ENCODE peak calls at places on chromosome 7, in seven cellular contexts. One of them, this sample, is unnamed.
A peak's percentile ranks its signal among the peaks of the same experiment; 100 is the strongest.

GRCh38 chr7:132933076-132933466 is 148.8 kb downstream of the CHCHD3 start:
- DNase-seq in GM12878: no peak
- DNase-seq in HepG2: no peak
- DNase-seq in WTC11: no peak
- DNase-seq in HEK293T: no peak
- DNase-seq in HCT116: no peak
- DNase-seq in K562: no peak
- DNase-seq in this sample: no peak

GRCh38 chr7:47536705-47537611 is 45.0 kb downstream of the TNS3 start:
- DNase-seq in GM12878: no peak
- DNase-seq in HepG2: no peak
- DNase-seq in WTC11: peak; percentile 63
- DNase-seq in HEK293T: no peak
- DNase-seq in HCT116: no peak
- DNase-seq in K562: no peak
- DNase-seq in this sample: no peak

GRCh38 chr7:86407291-86407690 is 236.4 kb upstream of the GRM3 start:
- DNase-seq in GM12878: no peak
- DNase-seq in HepG2: no peak
- DNase-seq in WTC11: no peak
- DNase-seq in HEK293T: peak; percentile 5
- DNase-seq in HCT116: no peak
- DNase-seq in K562: no peak
- DNase-seq in this sample: no peak

GRCh38 chr7:43855176-43855575 is 14.1 kb downstream of the MRPS24 start:
- DNase-seq in GM12878: no peak
- DNase-seq in HepG2: no peak
- DNase-seq in WTC11: no peak
- DNase-seq in HEK293T: no peak
- DNase-seq in HCT116: no peak
- DNase-seq in K562: no peak
- DNase-seq in this sample: no peak

GRCh38 chr7:149832332-149833041 is 5.7 kb upstream of the ZNF862 start:
- DNase-seq in GM12878: no peak
- DNase-seq in HepG2: no peak
- DNase-seq in WTC11: peak; percentile 10
- DNase-seq in HEK293T: no peak
- DNase-seq in HCT116: no peak
- DNase-seq in K562: no peak
- DNase-seq in this sample: no peak

GRCh38 chr7:68958571-68958970 is 639.7 kb upstream of the AUTS2 start:
- DNase-seq in GM12878: no peak
- DNase-seq in HepG2: no peak
- DNase-seq in WTC11: no peak
- DNase-seq in HEK293T: no peak
- DNase-seq in HCT116: no peak
- DNase-seq in K562: no peak
- DNase-seq in this sample: no peak

GRCh38 chr7:123208793-123209192 is 9.0 kb upstream of the SLC13A1 start:
- DNase-seq in GM12878: no peak
- DNase-seq in HepG2: peak; percentile 25
- DNase-seq in WTC11: no peak
- DNase-seq in HEK293T: no peak
- DNase-seq in HCT116: peak; percentile 6
- DNase-seq in K562: no peak
- DNase-seq in this sample: no peak

GRCh38 chr7:88205179-88205578 is 14.7 kb downstream of the SRI start:
- DNase-seq in GM12878: no peak
- DNase-seq in HepG2: no peak
- DNase-seq in WTC11: no peak
- DNase-seq in HEK293T: no peak
- DNase-seq in HCT116: no peak
- DNase-seq in K562: no peak
- DNase-seq in this sample: no peak

GRCh38 chr7:128112018-128112780 is 81.0 kb upstream of the LRRC4 start:
- DNase-seq in GM12878: no peak
- DNase-seq in HepG2: no peak
- DNase-seq in WTC11: no peak
- DNase-seq in HEK293T: no peak
- DNase-seq in HCT116: no peak
- DNase-seq in K562: no peak
- DNase-seq in this sample: no peak

GRCh38 chr7:5492249-5493020 is 68.8 kb upstream of the TNRC18 start:
- DNase-seq in GM12878: no peak
- DNase-seq in HepG2: no peak
- DNase-seq in WTC11: peak; percentile 59
- DNase-seq in HEK293T: no peak
- DNase-seq in HCT116: no peak
- DNase-seq in K562: peak; percentile 80
- DNase-seq in this sample: peak; percentile 78

GRCh38 chr7:138459300-138460175 is 521 bp upstream of the TRIM24 start:
- DNase-seq in GM12878: peak; percentile 92
- DNase-seq in HepG2: peak; percentile 96
- DNase-seq in WTC11: peak; percentile 97
- DNase-seq in HEK293T: peak; percentile 98
- DNase-seq in HCT116: peak; percentile 96
- DNase-seq in K562: peak; percentile 99
- DNase-seq in this sample: peak; percentile 96

GRCh38 chr7:29499932-29500331 is 63.7 kb upstream of the PRR15 start:
- DNase-seq in GM12878: no peak
- DNase-seq in HepG2: no peak
- DNase-seq in WTC11: no peak
- DNase-seq in HEK293T: no peak
- DNase-seq in HCT116: no peak
- DNase-seq in K562: no peak
- DNase-seq in this sample: no peak

GRCh38 chr7:951881-952547 is 2.5 kb downstream of the ADAP1 start:
- DNase-seq in GM12878: no peak
- DNase-seq in HepG2: no peak
- DNase-seq in WTC11: no peak
- DNase-seq in HEK293T: no peak
- DNase-seq in HCT116: no peak
- DNase-seq in K562: no peak
- DNase-seq in this sample: no peak

GRCh38 chr7:36115448-36116321 is 37.4 kb upstream of the EEPD1 start:
- DNase-seq in GM12878: peak; percentile 79
- DNase-seq in HepG2: peak; percentile 82
- DNase-seq in WTC11: no peak
- DNase-seq in HEK293T: no peak
- DNase-seq in HCT116: peak; percentile 90
- DNase-seq in K562: no peak
- DNase-seq in this sample: no peak

GRCh38 chr7:101547022-101547915 is 81.8 kb downstream of the MYL10 start:
- DNase-seq in GM12878: no peak
- DNase-seq in HepG2: no peak
- DNase-seq in WTC11: no peak
- DNase-seq in HEK293T: no peak
- DNase-seq in HCT116: no peak
- DNase-seq in K562: no peak
- DNase-seq in this sample: no peak

GRCh38 chr7:150631084-150631824 is 931 bp downstream of the GIMAP6 start:
- DNase-seq in GM12878: peak; percentile 33
- DNase-seq in HepG2: no peak
- DNase-seq in WTC11: no peak
- DNase-seq in HEK293T: no peak
- DNase-seq in HCT116: no peak
- DNase-seq in K562: no peak
- DNase-seq in this sample: no peak

GRCh38 chr7:94332571-94332970 is 62.1 kb upstream of the COL1A2 start:
- DNase-seq in GM12878: no peak
- DNase-seq in HepG2: no peak
- DNase-seq in WTC11: no peak
- DNase-seq in HEK293T: no peak
- DNase-seq in HCT116: no peak
- DNase-seq in K562: no peak
- DNase-seq in this sample: no peak

GRCh38 chr7:2269468-2270460 is 27.7 kb downstream of the NUDT1 start:
- DNase-seq in GM12878: no peak
- DNase-seq in HepG2: peak; percentile 35
- DNase-seq in WTC11: peak; percentile 48
- DNase-seq in HEK293T: no peak
- DNase-seq in HCT116: no peak
- DNase-seq in K562: no peak
- DNase-seq in this sample: no peak

GRCh38 chr7:151724250-151724915 is 152.5 kb downstream of the PRKAG2 start:
- DNase-seq in GM12878: no peak
- DNase-seq in HepG2: no peak
- DNase-seq in WTC11: no peak
- DNase-seq in HEK293T: no peak
- DNase-seq in HCT116: no peak
- DNase-seq in K562: no peak
- DNase-seq in this sample: no peak

DNA sequence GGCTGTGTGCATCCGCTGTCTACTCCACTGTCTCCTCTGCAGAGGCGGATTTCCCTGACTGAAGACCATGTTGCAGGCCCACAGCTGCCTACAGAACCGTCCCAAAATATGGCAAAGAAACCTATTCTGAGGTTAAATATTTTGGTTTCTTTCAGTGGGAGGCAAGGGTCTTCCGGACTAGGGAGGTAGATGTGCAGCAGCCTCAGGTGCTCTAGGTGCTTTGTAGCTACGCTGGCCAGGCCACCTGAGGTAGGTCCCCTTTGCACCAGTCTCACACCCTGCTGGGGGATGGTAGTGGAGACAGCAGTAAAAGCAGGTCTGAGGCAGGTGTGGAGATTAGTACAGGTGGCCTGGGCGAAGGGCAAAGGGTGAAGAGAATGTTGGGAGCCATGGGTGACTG is 8.2 kb upstream of the PILRB start:
- DNase-seq in GM12878: no peak
- DNase-seq in HepG2: no peak
- DNase-seq in WTC11: no peak
- DNase-seq in HEK293T: no peak
- DNase-seq in HCT116: no peak
- DNase-seq in K562: no peak
- DNase-seq in this sample: no peak
- TF ChIP-seq SP1 in GM12878: no peak
- TF ChIP-seq SP1 in HepG2: no peak
- TF ChIP-seq SP1 in WTC11: no peak
- TF ChIP-seq SP1 in HEK293T: no peak
- TF ChIP-seq SP1 in HCT116: no peak
- TF ChIP-seq SP1 in K562: no peak
- TF ChIP-seq SP1 in this sample: no peak

DNA sequence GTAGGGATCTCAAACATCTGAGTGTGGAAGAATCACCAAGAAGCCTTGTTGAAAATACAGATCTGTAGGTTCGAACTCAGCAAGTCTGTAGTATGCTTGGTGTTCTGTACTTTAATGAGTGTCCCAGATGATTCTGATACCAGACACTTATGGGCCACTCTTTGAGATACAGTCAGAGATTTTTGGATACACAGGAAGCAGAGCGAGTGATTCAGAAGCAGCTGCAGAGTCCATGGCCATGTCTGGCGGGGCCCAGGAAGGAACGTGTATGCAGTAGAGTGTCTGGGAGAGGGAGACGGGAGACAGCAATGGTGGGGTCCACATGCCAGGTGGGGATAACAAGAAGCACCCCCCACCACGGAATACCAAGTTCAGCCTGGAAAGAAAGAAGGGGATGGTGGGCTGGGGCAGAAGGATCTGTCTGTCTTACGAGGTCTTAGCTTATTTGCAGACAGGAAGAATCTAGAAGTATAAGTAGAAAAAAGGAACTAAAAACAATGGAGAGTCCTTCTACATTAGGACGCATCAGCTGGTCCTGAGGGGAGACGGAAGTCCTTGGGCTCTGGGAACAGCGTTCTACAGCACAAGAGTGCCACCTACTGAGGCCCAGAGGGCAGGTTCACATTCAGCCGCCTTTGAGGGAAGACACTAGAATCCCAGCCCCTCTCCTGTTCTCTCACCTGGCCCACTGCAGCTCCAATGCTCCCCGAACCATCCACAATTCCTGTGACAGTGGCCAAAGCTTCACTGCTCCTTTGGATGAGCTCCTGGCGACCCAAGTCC is 55.4 kb downstream of the SLC37A3 start:
- DNase-seq in GM12878: no peak
- DNase-seq in HepG2: peak; percentile 29
- DNase-seq in WTC11: peak; percentile 60
- DNase-seq in HEK293T: peak; percentile 64
- DNase-seq in HCT116: peak; percentile 8
- DNase-seq in K562: peak; percentile 49
- DNase-seq in this sample: no peak
- TF ChIP-seq SP1 in GM12878: no peak
- TF ChIP-seq SP1 in HepG2: no peak
- TF ChIP-seq SP1 in WTC11: no peak
- TF ChIP-seq SP1 in HEK293T: no peak
- TF ChIP-seq SP1 in HCT116: no peak
- TF ChIP-seq SP1 in K562: no peak
- TF ChIP-seq SP1 in this sample: no peak

GRCh38 chr7:20346577-20346976 is 15.9 kb downstream of the ITGB8 start:
- DNase-seq in GM12878: no peak
- DNase-seq in HepG2: no peak
- DNase-seq in WTC11: no peak
- DNase-seq in HEK293T: no peak
- DNase-seq in HCT116: no peak
- DNase-seq in K562: no peak
- DNase-seq in this sample: no peak
- TF ChIP-seq SP1 in GM12878: no peak
- TF ChIP-seq SP1 in HepG2: no peak
- TF ChIP-seq SP1 in WTC11: no peak
- TF ChIP-seq SP1 in HEK293T: no peak
- TF ChIP-seq SP1 in HCT116: no peak
- TF ChIP-seq SP1 in K562: no peak
- TF ChIP-seq SP1 in this sample: no peak

DNA sequence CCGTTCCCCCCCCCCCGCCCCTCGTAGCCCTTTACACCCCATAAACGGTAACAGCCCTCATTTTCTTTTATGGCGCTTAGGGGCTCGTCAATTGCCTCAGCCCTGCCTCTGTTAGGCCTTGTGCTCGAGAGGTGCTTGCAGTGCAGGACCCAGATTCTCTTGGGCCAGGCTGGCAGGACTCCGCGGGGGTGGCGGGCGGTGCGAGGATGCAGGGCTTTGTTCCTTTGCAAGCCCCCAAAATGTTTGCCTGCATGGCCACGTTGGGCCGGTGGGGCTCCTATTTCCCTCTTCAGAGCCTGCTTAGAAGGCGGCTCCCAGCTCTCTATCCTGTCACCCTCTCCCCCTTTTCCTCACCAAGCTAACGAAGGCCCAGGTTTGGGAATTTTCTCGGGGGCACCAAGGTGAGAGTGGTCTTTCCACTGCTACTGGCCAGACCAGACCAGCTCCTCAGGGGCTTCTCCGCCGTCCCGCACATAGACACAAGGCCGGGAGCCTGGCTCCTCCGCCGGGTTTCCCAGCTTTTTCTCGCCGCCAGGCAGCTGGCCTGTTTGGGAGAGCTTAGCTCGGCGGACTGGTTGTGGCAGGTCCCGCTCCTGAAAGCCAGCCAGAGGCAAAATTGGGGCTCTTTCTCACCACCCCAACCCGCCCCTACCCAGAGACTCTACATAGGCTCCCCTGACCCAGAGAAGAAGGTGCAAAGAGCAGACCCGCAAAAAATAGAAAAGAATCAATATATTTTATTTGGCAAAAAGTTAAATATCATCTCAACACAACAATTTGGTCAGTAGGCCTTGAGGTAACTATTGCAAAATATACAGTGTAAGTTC is 3.4 kb downstream of the HOXA9 start:
- DNase-seq in GM12878: no peak
- DNase-seq in HepG2: no peak
- DNase-seq in WTC11: peak; percentile 38
- DNase-seq in HEK293T: no peak
- DNase-seq in HCT116: no peak
- DNase-seq in K562: no peak
- DNase-seq in this sample: peak; percentile 57
- TF ChIP-seq SP1 in GM12878: no peak
- TF ChIP-seq SP1 in HepG2: no peak
- TF ChIP-seq SP1 in WTC11: no peak
- TF ChIP-seq SP1 in HEK293T: no peak
- TF ChIP-seq SP1 in HCT116: no peak
- TF ChIP-seq SP1 in K562: no peak
- TF ChIP-seq SP1 in this sample: no peak

GRCh38 chr7:38746438-38746837 is 115.3 kb upstream of the AMPH start:
- DNase-seq in GM12878: no peak
- DNase-seq in HepG2: no peak
- DNase-seq in WTC11: no peak
- DNase-seq in HEK293T: no peak
- DNase-seq in HCT116: no peak
- DNase-seq in K562: no peak
- DNase-seq in this sample: no peak
- TF ChIP-seq SP1 in GM12878: no peak
- TF ChIP-seq SP1 in HepG2: no peak
- TF ChIP-seq SP1 in WTC11: no peak
- TF ChIP-seq SP1 in HEK293T: no peak
- TF ChIP-seq SP1 in HCT116: no peak
- TF ChIP-seq SP1 in K562: no peak
- TF ChIP-seq SP1 in this sample: no peak

This sample was measured in H1.